ENCODE peak calls at places on chromosome 1, in four cellular contexts. S is activated T-helper 1 cell treated with Interleukin-2 at 50 U/mL for 16 hours, W is ELR, G is stomach. O is an unnamed sample.

GRCh38 chr1:54017979-54018378 is at the start of gene LDLRAD1:
- DNase-seq in S (no peak), G (peak; percentile 51), W (no peak), O (peak; percentile 48)

GRCh38 chr1:31180338-31180737 is 59.3 kb downstream of the NKAIN1 start:
- DNase-seq in S (no peak), G (no peak), W (no peak), O (no peak)

GRCh38 chr1:178530037-178530402 is 17.1 kb downstream of the TEX35 start:
- DNase-seq in G (no peak), S (no peak), W (peak; percentile 95), O (no peak)

GRCh38 chr1:210938416-210938925 is 195.5 kb downstream of the KCNH1 start:
- DNase-seq in G (no peak), S (no peak), W (no peak), O (no peak)

GRCh38 chr1:220432408-220432807 is 95.5 kb upstream of the MARK1 start:
- DNase-seq in S (no peak), G (no peak), W (peak; percentile 4), O (no peak)

GRCh38 chr1:16167331-16168143 is 11.7 kb upstream of the EPHA2 start:
- DNase-seq in G (peak; percentile 58), S (peak; percentile 51), W (peak; percentile 59), O (peak; percentile 83)

GRCh38 chr1:98201640-98202039 is 280.8 kb upstream of the DPYD start:
- DNase-seq in G (no peak), W (peak; percentile 61), S (no peak), O (no peak)

GRCh38 chr1:197967066-197967465 is 49.9 kb downstream of the LHX9 start:
- DNase-seq in W (peak; percentile 5), S (no peak), G (no peak), O (no peak)

GRCh38 chr1:163069142-163069541 is at the start of gene RGS4:
- DNase-seq in G (peak; percentile 31), S (no peak), W (peak; percentile 97), O (no peak)

GRCh38 chr1:159177273-159177907 is 6.0 kb downstream of the CADM3 start:
- DNase-seq in W (peak; percentile 75), G (peak; percentile 41), S (no peak), O (no peak)

GRCh38 chr1:99645199-99645598 is 714 bp upstream of the PALMD start:
- DNase-seq in G (no peak), S (no peak), W (peak; percentile 61), O (no peak)

O was measured in mucosa of descending colon.